ENCODE peak calls at places on chromosomes 3 and 15, in five cellular contexts. One of them, this sample, is unnamed.

GRCh38 chr15:70067011-70067410 is 30.7 kb downstream of the TLE3 start:
- DNase-seq in kidney epithelial cell: no peak
- DNase-seq in GM12865: no peak
- DNase-seq in nephron progenitor cell: no peak
- DNase-seq in endodermal cell: no peak
- DNase-seq in this sample: no peak

GRCh38 chr3:52532517-52532837 is 1.2 kb downstream of the NT5DC2 start:
- DNase-seq in kidney epithelial cell: no peak
- DNase-seq in GM12865: peak
- DNase-seq in nephron progenitor cell: peak
- DNase-seq in endodermal cell: no peak
- DNase-seq in this sample: peak

GRCh38 chr3:182904164-182904563 is 76.2 kb downstream of the DCUN1D1 start:
- DNase-seq in kidney epithelial cell: no peak
- DNase-seq in GM12865: no peak
- DNase-seq in nephron progenitor cell: no peak
- DNase-seq in endodermal cell: no peak
- DNase-seq in this sample: no peak

GRCh38 chr3:79167651-79168416 is 600.0 kb downstream of the ROBO1 start:
- DNase-seq in kidney epithelial cell: peak
- DNase-seq in GM12865: no peak
- DNase-seq in nephron progenitor cell: no peak
- DNase-seq in endodermal cell: no peak
- DNase-seq in this sample: no peak

GRCh38 chr3:65479118-65479517 is 559.6 kb downstream of the MAGI1 start:
- DNase-seq in kidney epithelial cell: no peak
- DNase-seq in GM12865: no peak
- DNase-seq in nephron progenitor cell: no peak
- DNase-seq in endodermal cell: peak
- DNase-seq in this sample: no peak

GRCh38 chr3:149576071-149576564 is 81.7 kb downstream of the WWTR1 start:
- DNase-seq in kidney epithelial cell: peak
- DNase-seq in GM12865: peak
- DNase-seq in nephron progenitor cell: no peak
- DNase-seq in endodermal cell: peak
- DNase-seq in this sample: no peak

GRCh38 chr15:51782357-51782896 is 31.0 kb downstream of the TMOD2 start:
- DNase-seq in kidney epithelial cell: no peak
- DNase-seq in GM12865: peak
- DNase-seq in nephron progenitor cell: no peak
- DNase-seq in endodermal cell: no peak
- DNase-seq in this sample: no peak

GRCh38 chr15:85094685-85095084 is 113.0 kb downstream of the PDE8A start:
- DNase-seq in kidney epithelial cell: no peak
- DNase-seq in GM12865: no peak
- DNase-seq in nephron progenitor cell: no peak
- DNase-seq in endodermal cell: no peak
- DNase-seq in this sample: no peak

GRCh38 chr3:29373016-29373690 is 92.3 kb downstream of the RBMS3 start:
- DNase-seq in kidney epithelial cell: no peak
- DNase-seq in GM12865: no peak
- DNase-seq in nephron progenitor cell: no peak
- DNase-seq in endodermal cell: no peak
- DNase-seq in this sample: no peak

GRCh38 chr3:113898892-113899291 is 48.9 kb upstream of the ZDHHC23 start:
- DNase-seq in kidney epithelial cell: no peak
- DNase-seq in GM12865: no peak
- DNase-seq in nephron progenitor cell: no peak
- DNase-seq in endodermal cell: no peak
- DNase-seq in this sample: no peak

GRCh38 chr15:42059661-42060476 is 34.5 kb downstream of the PLA2G4D start:
- DNase-seq in kidney epithelial cell: no peak
- DNase-seq in GM12865: peak
- DNase-seq in nephron progenitor cell: peak
- DNase-seq in endodermal cell: peak
- DNase-seq in this sample: peak

GRCh38 chr3:139448104-139448503 is 28.2 kb downstream of the RBP2 start:
- DNase-seq in kidney epithelial cell: peak
- DNase-seq in GM12865: no peak
- DNase-seq in nephron progenitor cell: no peak
- DNase-seq in endodermal cell: no peak
- DNase-seq in this sample: no peak

GRCh38 chr15:55221090-55222011 is 24.6 kb upstream of the RSL24D1 start:
- DNase-seq in kidney epithelial cell: peak
- DNase-seq in GM12865: peak
- DNase-seq in nephron progenitor cell: no peak
- DNase-seq in endodermal cell: no peak
- DNase-seq in this sample: peak

GRCh38 chr3:141556034-141556433 is 69.2 kb downstream of the RASA2 start:
- DNase-seq in kidney epithelial cell: no peak
- DNase-seq in GM12865: no peak
- DNase-seq in nephron progenitor cell: no peak
- DNase-seq in endodermal cell: no peak
- DNase-seq in this sample: no peak

GRCh38 chr3:57434041-57434440 is 110.1 kb downstream of the DNAH12 start:
- DNase-seq in kidney epithelial cell: peak
- DNase-seq in GM12865: peak
- DNase-seq in nephron progenitor cell: peak
- DNase-seq in endodermal cell: no peak
- DNase-seq in this sample: no peak

GRCh38 chr3:86793786-86794185 is 197.2 kb downstream of the VGLL3 start:
- DNase-seq in kidney epithelial cell: peak
- DNase-seq in GM12865: no peak
- DNase-seq in nephron progenitor cell: no peak
- DNase-seq in endodermal cell: no peak
- DNase-seq in this sample: no peak

GRCh38 chr3:10351013-10351735 is 30.3 kb upstream of the SEC13 start:
- DNase-seq in kidney epithelial cell: no peak
- DNase-seq in GM12865: peak
- DNase-seq in nephron progenitor cell: no peak
- DNase-seq in endodermal cell: peak
- DNase-seq in this sample: no peak

GRCh38 chr3:167493240-167493639 is 19.4 kb upstream of the SERPINI2 start:
- DNase-seq in kidney epithelial cell: no peak
- DNase-seq in GM12865: peak
- DNase-seq in nephron progenitor cell: no peak
- DNase-seq in endodermal cell: peak
- DNase-seq in this sample: no peak

GRCh38 chr3:157394361-157394760 is 42.3 kb upstream of the PTX3 start:
- DNase-seq in kidney epithelial cell: no peak
- DNase-seq in GM12865: no peak
- DNase-seq in nephron progenitor cell: no peak
- DNase-seq in endodermal cell: no peak
- DNase-seq in this sample: no peak

GRCh38 chr15:80450811-80451321 is 46.7 kb downstream of the ARNT2 start:
- DNase-seq in kidney epithelial cell: no peak
- DNase-seq in GM12865: no peak
- DNase-seq in nephron progenitor cell: no peak
- DNase-seq in endodermal cell: peak
- DNase-seq in this sample: no peak

GRCh38 chr15:81381725-81382124 is 7.7 kb upstream of the TMC3 start:
- DNase-seq in kidney epithelial cell: no peak
- DNase-seq in GM12865: no peak
- DNase-seq in nephron progenitor cell: no peak
- DNase-seq in endodermal cell: peak
- DNase-seq in this sample: no peak

GRCh38 chr3:37198996-37199395 is 24.6 kb upstream of the LRRFIP2 start:
- DNase-seq in kidney epithelial cell: no peak
- DNase-seq in GM12865: no peak
- DNase-seq in nephron progenitor cell: no peak
- DNase-seq in endodermal cell: no peak
- DNase-seq in this sample: no peak

GRCh38 chr3:43212914-43213611 is 73.3 kb upstream of the SNRK start:
- DNase-seq in kidney epithelial cell: peak
- DNase-seq in GM12865: no peak
- DNase-seq in nephron progenitor cell: no peak
- DNase-seq in endodermal cell: no peak
- DNase-seq in this sample: no peak

GRCh38 chr3:160758929-160759577 is 3.0 kb downstream of the PPM1L start:
- DNase-seq in kidney epithelial cell: no peak
- DNase-seq in GM12865: no peak
- DNase-seq in nephron progenitor cell: no peak
- DNase-seq in endodermal cell: no peak
- DNase-seq in this sample: no peak

GRCh38 chr15:33358303-33358702 is 47.5 kb downstream of the RYR3 start:
- DNase-seq in kidney epithelial cell: peak
- DNase-seq in GM12865: no peak
- DNase-seq in nephron progenitor cell: no peak
- DNase-seq in endodermal cell: no peak
- DNase-seq in this sample: no peak

GRCh38 chr3:150495149-150495548 is 51.1 kb downstream of the SERP1 start:
- DNase-seq in kidney epithelial cell: no peak
- DNase-seq in GM12865: no peak
- DNase-seq in nephron progenitor cell: no peak
- DNase-seq in endodermal cell: no peak
- DNase-seq in this sample: no peak

GRCh38 chr3:27713435-27713880 is 8.7 kb downstream of the EOMES start:
- DNase-seq in kidney epithelial cell: no peak
- DNase-seq in GM12865: no peak
- DNase-seq in nephron progenitor cell: no peak
- DNase-seq in endodermal cell: peak
- DNase-seq in this sample: no peak

GRCh38 chr15:71364117-71364584 is 248.9 kb downstream of the THSD4 start:
- DNase-seq in kidney epithelial cell: no peak
- DNase-seq in GM12865: no peak
- DNase-seq in nephron progenitor cell: no peak
- DNase-seq in endodermal cell: peak
- DNase-seq in this sample: no peak

GRCh38 chr3:52398670-52399081 is 46.2 kb downstream of the SEMA3G start:
- DNase-seq in kidney epithelial cell: no peak
- DNase-seq in GM12865: no peak
- DNase-seq in nephron progenitor cell: no peak
- DNase-seq in endodermal cell: no peak
- DNase-seq in this sample: no peak

DNA sequence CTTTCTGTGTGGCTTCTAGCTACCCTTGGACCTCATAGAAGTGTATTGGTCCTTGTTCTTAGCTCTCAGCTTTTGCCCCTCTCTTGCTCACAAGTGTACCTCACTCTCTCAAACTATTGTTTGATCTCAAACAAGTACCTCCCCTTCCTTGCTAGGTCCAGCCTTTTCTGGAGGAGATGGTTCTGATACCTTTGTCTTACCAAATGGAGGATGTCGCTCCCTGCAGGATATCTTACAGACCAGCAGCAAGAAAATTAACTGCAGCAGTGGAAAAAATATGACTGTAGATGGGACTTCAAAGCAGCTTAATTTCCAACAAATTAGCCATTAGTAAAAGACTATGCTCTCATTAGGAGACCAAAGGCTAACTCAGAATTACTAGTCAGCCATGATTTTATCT is 388.1 kb upstream of the ROBO2 start:
- DNase-seq in kidney epithelial cell: no peak
- DNase-seq in GM12865: peak
- DNase-seq in nephron progenitor cell: no peak
- DNase-seq in endodermal cell: no peak
- DNase-seq in this sample: no peak
- TF ChIP-seq CTCF in kidney epithelial cell: no peak
- TF ChIP-seq CTCF in GM12865: no peak
- TF ChIP-seq CTCF in nephron progenitor cell: no peak
- TF ChIP-seq CTCF in endodermal cell: peak
- TF ChIP-seq CTCF in this sample: no peak

DNA sequence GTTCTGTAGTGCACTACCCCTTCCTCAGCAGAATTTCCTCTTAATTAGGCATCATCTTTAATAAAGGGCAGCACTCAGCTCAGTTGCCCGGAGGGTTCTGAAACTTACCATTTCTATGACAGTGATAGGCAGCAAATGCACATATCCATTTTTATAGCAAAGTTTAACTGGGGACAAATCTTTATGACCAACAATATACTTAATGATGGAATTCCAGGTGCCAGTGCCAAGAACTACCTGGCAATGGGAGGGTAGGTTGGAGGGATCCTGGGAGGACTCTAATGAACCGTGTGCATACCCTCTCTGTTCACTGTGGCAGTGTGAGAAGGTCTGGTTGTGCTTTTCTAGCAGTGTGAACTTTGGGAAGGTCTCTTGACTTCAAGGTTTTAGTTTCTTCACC is 404.3 kb upstream of the TPM1 start:
- DNase-seq in kidney epithelial cell: no peak
- DNase-seq in GM12865: no peak
- DNase-seq in nephron progenitor cell: no peak
- DNase-seq in endodermal cell: no peak
- DNase-seq in this sample: no peak
- TF ChIP-seq CTCF in kidney epithelial cell: no peak
- TF ChIP-seq CTCF in GM12865: no peak
- TF ChIP-seq CTCF in nephron progenitor cell: no peak
- TF ChIP-seq CTCF in endodermal cell: no peak
- TF ChIP-seq CTCF in this sample: no peak

DNA sequence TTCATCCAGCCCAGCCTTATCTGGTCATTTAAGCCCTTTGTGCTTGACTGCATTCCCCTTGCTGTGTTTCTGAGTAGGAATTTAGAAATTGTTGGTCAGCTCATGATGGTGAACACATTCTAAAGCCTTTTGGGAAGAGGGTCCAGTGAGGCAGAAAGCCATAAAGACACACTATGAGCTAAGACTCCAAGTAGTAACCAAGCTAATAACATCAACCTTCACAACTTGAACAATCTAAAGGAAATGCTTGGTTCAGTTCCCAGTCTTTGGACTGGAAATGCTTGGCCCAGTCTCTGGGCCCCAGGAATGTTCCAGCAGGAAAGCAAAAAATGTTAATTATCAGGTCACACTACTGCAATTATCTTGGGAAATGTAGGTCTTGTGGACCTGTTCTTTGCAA is 7.7 kb downstream of the PLSCR1 start:
- DNase-seq in kidney epithelial cell: no peak
- DNase-seq in GM12865: no peak
- DNase-seq in nephron progenitor cell: no peak
- DNase-seq in endodermal cell: no peak
- DNase-seq in this sample: no peak
- TF ChIP-seq CTCF in kidney epithelial cell: no peak
- TF ChIP-seq CTCF in GM12865: no peak
- TF ChIP-seq CTCF in nephron progenitor cell: no peak
- TF ChIP-seq CTCF in endodermal cell: no peak
- TF ChIP-seq CTCF in this sample: no peak

GRCh38 chr3:163045945-163046344 is 1549.3 kb downstream of the OTOL1 start:
- DNase-seq in kidney epithelial cell: no peak
- DNase-seq in GM12865: no peak
- DNase-seq in nephron progenitor cell: no peak
- DNase-seq in endodermal cell: no peak
- DNase-seq in this sample: no peak

GRCh38 chr3:163039636-163040035 is 1543.0 kb downstream of the OTOL1 start:
- DNase-seq in kidney epithelial cell: no peak
- DNase-seq in GM12865: no peak
- DNase-seq in nephron progenitor cell: no peak
- DNase-seq in endodermal cell: no peak
- DNase-seq in this sample: no peak

DNA sequence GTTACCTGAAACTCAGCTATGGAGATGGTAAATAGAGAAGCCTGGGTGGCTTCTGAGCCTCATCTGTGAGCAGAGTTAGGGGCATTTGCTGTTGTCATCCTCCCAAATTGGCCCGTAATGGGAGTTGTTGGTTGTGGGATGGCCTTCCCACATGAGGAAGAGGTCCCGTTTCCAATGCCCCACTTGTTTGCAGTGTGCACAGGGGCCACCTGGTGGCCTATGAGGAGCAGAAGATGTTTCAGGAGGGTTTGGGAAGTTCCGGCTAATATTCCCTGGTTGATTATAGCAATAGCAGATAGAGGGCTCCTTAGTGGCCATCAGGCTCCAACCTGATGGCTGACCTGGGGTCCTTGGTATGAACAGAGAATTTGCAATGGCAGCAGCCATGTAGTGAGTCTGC is 1546.5 kb downstream of the OTOL1 start:
- DNase-seq in kidney epithelial cell: no peak
- DNase-seq in GM12865: no peak
- DNase-seq in nephron progenitor cell: no peak
- DNase-seq in endodermal cell: no peak
- DNase-seq in this sample: no peak
- TF ChIP-seq CTCF in kidney epithelial cell: peak
- TF ChIP-seq CTCF in GM12865: peak
- TF ChIP-seq CTCF in nephron progenitor cell: no peak
- TF ChIP-seq CTCF in endodermal cell: peak
- TF ChIP-seq CTCF in this sample: peak

This sample was measured in GM13977.